ENCODE peak calls at places on chromosomes 4 and X, in seven cellular contexts. P is RWPE2; V is naive thymus-derived CD8-positive, alpha-beta T cell; Z is activated naive CD8-positive, alpha-beta T cell treated with anti-CD3 and anti-CD28 coated beads, Interleukin-2, amount 10 ng/mL, durations not matched to agents 7 days and 5 days; F is left ventricle myocardium superior; M is CD8-positive, alpha-beta T cell; S is sciatic nerve. D is an unnamed sample.

GRCh38 chr4:109301691-109302365 is 630 bp downstream of the COL25A1 start:
- ATAC-seq in P (no peak), M (peak), Z (peak), F (peak), S (peak), V (no peak), D (no peak)

GRCh38 chrX:32929040-32929439 is 282.3 kb downstream of the DMD start:
- ATAC-seq in V (no peak), P (no peak), S (no peak), F (no peak), M (no peak), Z (no peak), D (no peak)

GRCh38 chr4:83386931-83387897 is 52.6 kb upstream of the HPSE start:
- ATAC-seq in S (no peak), F (no peak), V (no peak), P (peak), Z (no peak), M (no peak), D (no peak)

GRCh38 chr4:2412534-2412884 is 5.9 kb downstream of the ZFYVE28 start:
- ATAC-seq in V (peak), M (peak), P (no peak), F (no peak), Z (peak), S (no peak), D (peak)

GRCh38 chrX:139949703-139950102 is 15.6 kb downstream of the CXorf66 start:
- ATAC-seq in S (no peak), Z (no peak), F (no peak), V (no peak), P (peak), M (no peak), D (no peak)

GRCh38 chr4:153527690-153528089 is 61.5 kb downstream of the TMEM131L start:
- ATAC-seq in Z (no peak), V (no peak), F (no peak), M (no peak), S (no peak), P (no peak), D (no peak)

GRCh38 chr4:8610858-8611610 is 18.5 kb downstream of the CPZ start:
- ATAC-seq in P (no peak), Z (no peak), S (no peak), M (no peak), V (no peak), F (peak), D (no peak)

GRCh38 chr4:140645196-140645595 is 76.4 kb upstream of the UCP1 start:
- ATAC-seq in Z (no peak), P (peak), V (no peak), M (no peak), F (no peak), S (no peak), D (no peak)

GRCh38 chr4:4311193-4311592 is 21.1 kb downstream of the ZBTB49 start:
- ATAC-seq in P (no peak), Z (no peak), S (no peak), V (no peak), M (no peak), F (no peak), D (no peak)

GRCh38 chr4:121648518-121648917 is 48.3 kb downstream of the ANXA5 start:
- ATAC-seq in P (no peak), M (no peak), F (peak), V (no peak), Z (no peak), S (peak), D (no peak)

GRCh38 chr4:107472265-107472948 is 247.6 kb downstream of the PAPSS1 start:
- ATAC-seq in F (no peak), V (no peak), Z (no peak), S (no peak), M (no peak), P (no peak), D (no peak)

GRCh38 chr4:54228064-54228527 is 997 bp upstream of the PDGFRA start:
- ATAC-seq in V (no peak), S (peak), P (peak), M (peak), Z (peak), F (peak), D (peak)

GRCh38 chrX:42021058-42021457 is 97.7 kb upstream of the CASK start:
- ATAC-seq in P (no peak), F (no peak), M (no peak), V (no peak), Z (no peak), S (no peak), D (peak)

GRCh38 chr4:145299380-145300076 is 119.1 kb upstream of the OTUD4 start:
- ATAC-seq in V (peak), M (peak), P (peak), F (no peak), S (peak), Z (peak), D (peak)

GRCh38 chrX:8730812-8731578 is 942 bp downstream of the ANOS1 start:
- ATAC-seq in Z (no peak), F (peak), V (no peak), M (no peak), P (peak), S (no peak), D (no peak)

GRCh38 chr4:145503486-145504072 is 21.9 kb downstream of the SMAD1 start:
- ATAC-seq in P (no peak), F (no peak), V (no peak), Z (no peak), M (no peak), S (no peak), D (no peak)

GRCh38 chr4:10124167-10124930 is 7.8 kb upstream of the WDR1 start:
- ATAC-seq in V (peak), F (no peak), S (peak), M (no peak), Z (no peak), P (no peak), D (peak)

GRCh38 chr4:67083496-67083895 is 461.8 kb downstream of the CENPC start:
- ATAC-seq in F (no peak), Z (no peak), S (no peak), M (no peak), V (no peak), P (no peak), D (no peak)

GRCh38 chr4:98446499-98447375 is 185.6 kb downstream of the RAP1GDS1 start:
- ATAC-seq in Z (peak), F (peak), P (peak), V (peak), S (peak), M (peak), D (peak)

GRCh38 chr4:68489338-68489737 is 42.1 kb downstream of the TMPRSS11E start:
- ATAC-seq in F (no peak), M (no peak), S (peak), P (no peak), Z (no peak), V (no peak), D (no peak)

GRCh38 chr4:42460043-42460442 is 62.8 kb downstream of the SHISA3 start:
- ATAC-seq in M (no peak), F (no peak), Z (no peak), S (no peak), V (no peak), P (no peak), D (peak)

GRCh38 chr4:125483278-125483677 is 168.5 kb downstream of the FAT4 start:
- ATAC-seq in M (no peak), P (no peak), V (no peak), S (no peak), Z (no peak), F (no peak), D (no peak)

GRCh38 chrX:104166735-104167436 is 633 bp downstream of the FAM199X start:
- ATAC-seq in M (no peak), Z (peak), V (no peak), P (no peak), S (peak), F (no peak), D (no peak)

GRCh38 chrX:15616531-15616930 is 15.8 kb upstream of the ACE2 start:
- ATAC-seq in Z (no peak), V (no peak), M (no peak), P (no peak), S (peak), F (peak), D (no peak)

GRCh38 chr4:83237591-83237990 is 47.0 kb downstream of the COQ2 start:
- ATAC-seq in S (no peak), P (no peak), Z (no peak), V (no peak), M (no peak), F (no peak), D (no peak)

GRCh38 chr4:109589119-109589518 is 29.1 kb downstream of the MCUB start:
- ATAC-seq in P (peak), Z (no peak), M (no peak), S (no peak), V (no peak), F (no peak), D (no peak)

GRCh38 chr4:33453436-33453835 is 2733.3 kb downstream of the PCDH7 start:
- ATAC-seq in P (no peak), V (no peak), M (no peak), S (no peak), F (no peak), Z (no peak), D (no peak)

GRCh38 chrX:1599791-1600405 is 8.5 kb downstream of the AKAP17A start:
- ATAC-seq in F (no peak), Z (no peak), S (no peak), V (no peak), M (no peak), P (no peak), D (no peak)

GRCh38 chr4:33543941-33544450 is 2700.3 kb downstream of the ARAP2 start:
- ATAC-seq in F (no peak), P (no peak), S (no peak), Z (no peak), M (no peak), V (no peak), D (no peak)

GRCh38 chr4:159144112-159144694 is 41.3 kb downstream of the RAPGEF2 start:
- ATAC-seq in S (no peak), F (no peak), M (no peak), P (no peak), V (no peak), Z (no peak), D (no peak)

GRCh38 chrX:31213941-31214340 is 142.1 kb upstream of the FTHL17 start:
- ATAC-seq in F (peak), P (no peak), Z (no peak), M (no peak), S (no peak), V (no peak), D (no peak)

GRCh38 chrX:69362889-69363288 is 141.2 kb upstream of the NALF2 start:
- ATAC-seq in S (peak), F (peak), V (no peak), M (no peak), Z (no peak), P (no peak), D (no peak)

GRCh38 chr4:182310316-182310715 is 67.1 kb downstream of the TENM3 start:
- ATAC-seq in Z (no peak), F (no peak), M (no peak), V (no peak), S (no peak), P (no peak), D (no peak)

GRCh38 chrX:40157228-40158035 is 59.7 kb upstream of the BCOR start:
- ATAC-seq in V (no peak), Z (no peak), S (no peak), M (no peak), F (no peak), P (no peak), D (no peak)

D was measured in activated T-helper 17 cell treated with anti-CD3 and anti-CD28 coated beads, Interleukin-2, amount 50 U/mL, for 72 hours.